ENCODE peak calls at places on chromosomes 5 and 9, in seven cellular contexts. G, M, H, S, E, Q and L are unnamed samples.

GRCh38 chr5:141839015-141839513 is 39.1 kb downstream of the PCDH1 start:
- DNase-seq in G (no peak), M (peak; percentile 87), H (peak; percentile 48), S (no peak), E (no peak), Q (no peak), L (no peak)

GRCh38 chr9:131618071-131618479 is 72.8 kb downstream of the PRRT1B start:
- DNase-seq in G (no peak), M (no peak), H (peak; percentile 87), S (no peak), E (no peak), Q (no peak), L (peak; percentile 47)

GRCh38 chr9:113640418-113640817 is 176.9 kb downstream of the RGS3 start:
- DNase-seq in G (no peak), M (no peak), H (peak; percentile 3), S (no peak), E (no peak), Q (no peak), L (no peak)

GRCh38 chr5:55691265-55692105 is 20.6 kb downstream of the SLC38A9 start:
- DNase-seq in G (peak; percentile 55), M (peak; percentile 64), H (no peak), S (no peak), E (no peak), Q (no peak), L (no peak)

GRCh38 chr9:126114409-126114760 is 212.2 kb upstream of the MVB12B start:
- DNase-seq in G (no peak), M (no peak), H (no peak), S (no peak), E (no peak), Q (no peak), L (no peak)

GRCh38 chr9:38046669-38047300 is 22.2 kb downstream of the SHB start:
- DNase-seq in G (peak; percentile 63), M (no peak), H (no peak), S (no peak), E (no peak), Q (peak; percentile 37), L (peak; percentile 60)

GRCh38 chr9:127912882-127913281 is 4.0 kb downstream of the ST6GALNAC4 start:
- DNase-seq in G (peak; percentile 71), M (no peak), H (no peak), S (no peak), E (no peak), Q (no peak), L (no peak)

GRCh38 chr9:79166005-79166404 is 405.8 kb upstream of the TLE4 start:
- DNase-seq in G (peak; percentile 32), M (no peak), H (no peak), S (no peak), E (no peak), Q (no peak), L (no peak)

GRCh38 chr9:18451409-18451808 is 22.5 kb upstream of the ADAMTSL1 start:
- DNase-seq in G (no peak), M (no peak), H (no peak), S (no peak), E (no peak), Q (no peak), L (no peak)

GRCh38 chr5:69414885-69415583 is at the start of gene MARVELD2:
- DNase-seq in G (peak; percentile 77), M (no peak), H (peak; percentile 44), S (peak; percentile 28), E (peak; percentile 20), Q (peak; percentile 84), L (peak; percentile 99)

GRCh38 chr5:54663876-54664275 is 146.3 kb downstream of the SNX18 start:
- DNase-seq in G (no peak), M (no peak), H (no peak), S (no peak), E (peak; percentile 61), Q (peak; percentile 80), L (peak; percentile 60)

GRCh38 chr5:15023846-15024245 is 152.3 kb upstream of the ANKH start:
- DNase-seq in G (no peak), M (no peak), H (no peak), S (no peak), E (no peak), Q (no peak), L (no peak)

GRCh38 chr5:89560724-89561123 is 677.7 kb upstream of the MEF2C start:
- DNase-seq in G (no peak), M (no peak), H (no peak), S (no peak), E (no peak), Q (no peak), L (no peak)

GRCh38 chr9:120486835-120487234 is 93.1 kb downstream of the CDK5RAP2 start:
- DNase-seq in G (no peak), M (no peak), H (no peak), S (no peak), E (no peak), Q (no peak), L (no peak)

GRCh38 chr9:120486347-120486746 is 93.6 kb downstream of the CDK5RAP2 start:
- DNase-seq in G (no peak), M (no peak), H (no peak), S (no peak), E (no peak), Q (no peak), L (no peak)

DNA sequence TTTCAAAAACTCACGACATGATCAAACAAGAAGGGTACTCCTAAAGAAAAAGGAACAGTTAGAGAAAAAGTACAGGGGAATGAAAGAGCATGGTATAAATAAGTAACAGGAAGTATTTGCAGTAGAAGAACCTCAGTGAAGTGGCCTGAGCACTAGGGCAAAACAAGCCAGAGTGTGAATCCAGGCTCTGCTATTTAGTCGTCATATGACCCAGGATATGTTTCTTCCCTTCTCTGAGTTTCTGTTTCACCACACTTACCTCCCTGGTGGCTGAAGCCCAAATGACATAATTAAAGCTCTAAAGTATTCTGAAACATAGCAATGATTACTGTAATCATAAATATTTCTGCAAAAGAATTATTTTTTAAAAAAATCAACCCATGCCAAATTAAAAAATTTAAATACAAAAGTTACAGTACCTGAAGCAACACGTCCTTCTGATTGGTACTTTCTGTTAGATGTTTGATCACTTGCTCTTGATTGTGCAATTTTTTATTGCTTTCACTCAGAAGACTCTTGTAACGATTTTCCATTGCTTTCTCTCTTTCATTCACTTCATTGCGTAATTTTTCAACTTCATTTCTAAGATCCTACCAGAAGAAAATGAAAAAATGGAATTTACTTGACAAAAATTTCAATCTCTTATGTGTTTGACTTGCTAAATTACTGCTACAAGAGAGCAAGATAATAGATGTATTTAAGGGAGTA is 88.9 kb downstream of the CDK5RAP2 start:
- DNase-seq in G (no peak), M (no peak), H (no peak), S (no peak), E (no peak), Q (no peak), L (peak; percentile 53)
- H3K27ac ChIP-seq in G (no peak overlapping the region), M (no peak overlapping the region), H (no peak overlapping the region), S (no peak overlapping the region), E (no peak overlapping the region), Q (no peak overlapping the region), L (peak overlapping the region; percentile 33)

GRCh38 chr5:77683171-77683732 is 44.7 kb upstream of the OTP start:
- DNase-seq in G (no peak), M (no peak), H (no peak), S (no peak), E (no peak), Q (no peak), L (no peak)

DNA sequence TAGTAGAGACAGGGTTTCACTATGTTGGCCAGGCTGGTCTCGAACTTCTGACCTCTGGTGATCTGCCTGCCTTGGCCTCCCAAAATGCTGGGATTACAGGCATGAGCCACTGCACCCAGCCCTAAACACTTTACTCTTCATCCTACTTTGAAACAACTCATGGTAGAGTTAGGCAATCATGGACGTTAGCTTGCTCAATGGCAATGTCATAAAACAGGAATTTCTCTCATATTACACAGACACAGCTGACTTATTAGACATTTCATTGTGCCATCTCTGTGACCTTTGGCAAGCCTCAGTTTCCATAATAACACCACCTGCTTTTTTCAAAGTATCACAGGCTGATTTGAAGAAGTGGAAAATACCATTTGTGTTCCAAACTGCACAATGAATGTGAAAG is 41.3 kb upstream of the OTP start:
- DNase-seq in G (peak; percentile 11), M (no peak), H (no peak), S (no peak), E (no peak), Q (no peak), L (no peak)
- H3K27ac ChIP-seq in G (no peak overlapping the region), M (no peak overlapping the region), H (no peak overlapping the region), S (no peak overlapping the region), E (no peak overlapping the region), Q (no peak overlapping the region), L (no peak overlapping the region)

DNA sequence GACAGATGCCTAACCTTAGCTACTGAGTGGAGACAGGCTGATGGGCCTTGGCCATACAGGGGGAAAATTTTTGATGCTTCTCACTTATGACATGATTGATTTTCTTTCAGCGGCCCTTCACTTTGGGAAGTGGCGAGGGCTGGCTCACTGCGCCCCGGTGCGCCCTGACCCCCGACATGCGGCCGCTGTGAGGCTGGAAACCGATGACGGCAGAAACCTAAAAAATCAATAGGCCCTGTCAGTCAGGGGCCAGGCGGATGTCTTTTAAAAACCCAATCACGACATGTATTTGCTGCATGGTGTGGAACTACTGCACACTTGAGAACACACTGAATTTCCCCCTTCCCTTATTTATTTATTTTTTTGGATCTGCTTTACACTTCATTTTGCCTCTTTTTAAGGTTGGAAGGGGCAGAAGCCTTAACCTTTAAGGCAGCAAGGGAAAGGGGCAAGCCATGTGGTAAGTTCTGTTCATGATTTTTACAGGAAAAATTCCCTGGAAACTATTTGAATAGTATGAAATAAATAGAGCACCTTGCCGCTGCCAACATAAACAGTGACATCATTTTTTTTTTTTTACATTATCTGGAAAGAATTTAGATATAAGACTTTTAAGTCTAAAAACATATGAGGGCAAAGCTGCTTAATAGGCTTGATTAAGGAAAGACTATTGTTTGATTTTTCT is 121.5 kb downstream of the EBF1 start:
- DNase-seq in G (no peak), M (no peak), H (no peak), S (no peak), E (no peak), Q (no peak), L (no peak)
- H3K27ac ChIP-seq in G (peak overlapping the region; percentile 19), M (no peak overlapping the region), H (peak overlapping the region; percentile 45), S (no peak overlapping the region), E (no peak overlapping the region), Q (peak overlapping the region; percentile 93), L (no peak overlapping the region)

GRCh38 chr5:78698218-78698751 is 49.7 kb upstream of the LHFPL2 start:
- DNase-seq in G (no peak), M (no peak), H (peak; percentile 52), S (no peak), E (peak; percentile 24), Q (no peak), L (no peak)

GRCh38 chr5:78696637-78697036 is 48.1 kb upstream of the LHFPL2 start:
- DNase-seq in G (no peak), M (no peak), H (no peak), S (no peak), E (no peak), Q (no peak), L (no peak)

GRCh38 chr5:78701795-78702406 is 53.3 kb upstream of the LHFPL2 start:
- DNase-seq in G (no peak), M (no peak), H (no peak), S (no peak), E (no peak), Q (no peak), L (no peak)

DNA sequence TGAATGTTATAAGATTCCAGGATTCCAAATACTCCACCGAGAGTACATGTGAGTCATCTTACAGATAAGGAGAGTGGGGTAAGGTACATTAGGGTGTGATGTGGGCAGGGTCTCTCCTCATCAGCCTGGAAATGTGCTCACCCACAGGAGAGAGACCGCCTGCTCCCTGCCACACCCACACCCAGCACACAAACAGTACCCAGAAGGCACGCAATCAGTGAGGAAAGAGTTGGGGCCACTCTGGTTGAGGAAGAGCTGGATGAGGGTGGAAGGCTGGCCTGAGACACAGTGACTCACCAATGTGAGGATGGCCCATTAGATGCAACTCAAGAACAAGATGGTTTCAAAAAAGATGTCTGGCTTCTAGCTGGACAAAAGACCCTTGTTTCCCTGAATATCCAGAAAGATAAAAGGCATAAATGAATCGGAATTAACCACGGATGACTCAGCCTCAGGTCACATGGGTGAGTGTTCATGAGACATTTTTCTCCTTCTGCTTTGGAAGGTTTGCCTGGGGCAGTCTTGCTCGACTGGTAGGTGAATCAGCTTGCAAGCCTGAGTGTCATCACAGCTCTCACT is 51.1 kb upstream of the LHFPL2 start:
- DNase-seq in G (peak; percentile 96), M (no peak), H (no peak), S (no peak), E (no peak), Q (no peak), L (no peak)
- H3K27ac ChIP-seq in G (peak overlapping the region; percentile 92), M (no peak overlapping the region), H (no peak overlapping the region), S (no peak overlapping the region), E (no peak overlapping the region), Q (peak overlapping the region; percentile 54), L (no peak overlapping the region)